ENCODE peak calls at places on chromosomes 5 and 9, in six cellular contexts. One of them, this sample, is unnamed.

GRCh38 chr5:169637856-169638190 is 748 bp downstream of the DOCK2 start:
- DNase-seq in K562: no peak
- DNase-seq in A549: no peak
- DNase-seq in transverse colon: peak
- DNase-seq in ovary: no peak
- DNase-seq in HepG2: no peak
- DNase-seq in this sample: no peak

GRCh38 chr5:177607452-177608192 is 7.7 kb downstream of the B4GALT7 start:
- DNase-seq in K562: peak
- DNase-seq in A549: peak
- DNase-seq in transverse colon: peak
- DNase-seq in ovary: peak
- DNase-seq in HepG2: peak
- DNase-seq in this sample: peak

GRCh38 chr5:129459485-129460120 is 495 bp upstream of the ADAMTS19 start:
- DNase-seq in K562: no peak
- DNase-seq in A549: no peak
- DNase-seq in transverse colon: peak
- DNase-seq in ovary: peak
- DNase-seq in HepG2: no peak
- DNase-seq in this sample: no peak

GRCh38 chr9:15999422-16000339 is 446.8 kb downstream of the CCDC171 start:
- DNase-seq in K562: no peak
- DNase-seq in A549: peak
- DNase-seq in transverse colon: no peak
- DNase-seq in ovary: no peak
- DNase-seq in HepG2: no peak
- DNase-seq in this sample: no peak

GRCh38 chr9:104992696-104993095 is 64.7 kb upstream of the ABCA1 start:
- DNase-seq in K562: no peak
- DNase-seq in A549: no peak
- DNase-seq in transverse colon: no peak
- DNase-seq in ovary: no peak
- DNase-seq in HepG2: peak
- DNase-seq in this sample: no peak

GRCh38 chr9:34575775-34576592 is 13.5 kb downstream of the CNTFR start:
- DNase-seq in K562: no peak
- DNase-seq in A549: no peak
- DNase-seq in transverse colon: peak
- DNase-seq in ovary: no peak
- DNase-seq in HepG2: no peak
- DNase-seq in this sample: no peak

GRCh38 chr9:132575811-132576210 is 6.6 kb upstream of the BARHL1 start:
- DNase-seq in K562: no peak
- DNase-seq in A549: no peak
- DNase-seq in transverse colon: no peak
- DNase-seq in ovary: no peak
- DNase-seq in HepG2: no peak
- DNase-seq in this sample: no peak

GRCh38 chr5:117568622-117569021 is 994.0 kb upstream of the SEMA6A start:
- DNase-seq in K562: no peak
- DNase-seq in A549: no peak
- DNase-seq in transverse colon: no peak
- DNase-seq in ovary: no peak
- DNase-seq in HepG2: no peak
- DNase-seq in this sample: no peak

GRCh38 chr5:59559323-59559722 is 334.2 kb downstream of the PDE4D start:
- DNase-seq in K562: no peak
- DNase-seq in A549: no peak
- DNase-seq in transverse colon: no peak
- DNase-seq in ovary: no peak
- DNase-seq in HepG2: no peak
- DNase-seq in this sample: no peak

GRCh38 chr9:684055-684949 is 157.2 kb upstream of the DMRT1 start:
- DNase-seq in K562: no peak
- DNase-seq in A549: no peak
- DNase-seq in transverse colon: no peak
- DNase-seq in ovary: no peak
- DNase-seq in HepG2: no peak
- DNase-seq in this sample: peak

GRCh38 chr9:111599092-111599947 is at the start of gene PTGR1:
- DNase-seq in K562: no peak
- DNase-seq in A549: peak
- DNase-seq in transverse colon: peak
- DNase-seq in ovary: peak
- DNase-seq in HepG2: peak
- DNase-seq in this sample: peak

GRCh38 chr9:37377688-37378612 is 44.5 kb upstream of the GRHPR start:
- DNase-seq in K562: no peak
- DNase-seq in A549: no peak
- DNase-seq in transverse colon: no peak
- DNase-seq in ovary: no peak
- DNase-seq in HepG2: no peak
- DNase-seq in this sample: no peak
- TF ChIP-seq EP300 in K562: no peak
- TF ChIP-seq EP300 in A549: no peak
- TF ChIP-seq EP300 in transverse colon: no peak
- TF ChIP-seq EP300 in ovary: no peak
- TF ChIP-seq EP300 in HepG2: no peak
- TF ChIP-seq EP300 in this sample: no peak

DNA sequence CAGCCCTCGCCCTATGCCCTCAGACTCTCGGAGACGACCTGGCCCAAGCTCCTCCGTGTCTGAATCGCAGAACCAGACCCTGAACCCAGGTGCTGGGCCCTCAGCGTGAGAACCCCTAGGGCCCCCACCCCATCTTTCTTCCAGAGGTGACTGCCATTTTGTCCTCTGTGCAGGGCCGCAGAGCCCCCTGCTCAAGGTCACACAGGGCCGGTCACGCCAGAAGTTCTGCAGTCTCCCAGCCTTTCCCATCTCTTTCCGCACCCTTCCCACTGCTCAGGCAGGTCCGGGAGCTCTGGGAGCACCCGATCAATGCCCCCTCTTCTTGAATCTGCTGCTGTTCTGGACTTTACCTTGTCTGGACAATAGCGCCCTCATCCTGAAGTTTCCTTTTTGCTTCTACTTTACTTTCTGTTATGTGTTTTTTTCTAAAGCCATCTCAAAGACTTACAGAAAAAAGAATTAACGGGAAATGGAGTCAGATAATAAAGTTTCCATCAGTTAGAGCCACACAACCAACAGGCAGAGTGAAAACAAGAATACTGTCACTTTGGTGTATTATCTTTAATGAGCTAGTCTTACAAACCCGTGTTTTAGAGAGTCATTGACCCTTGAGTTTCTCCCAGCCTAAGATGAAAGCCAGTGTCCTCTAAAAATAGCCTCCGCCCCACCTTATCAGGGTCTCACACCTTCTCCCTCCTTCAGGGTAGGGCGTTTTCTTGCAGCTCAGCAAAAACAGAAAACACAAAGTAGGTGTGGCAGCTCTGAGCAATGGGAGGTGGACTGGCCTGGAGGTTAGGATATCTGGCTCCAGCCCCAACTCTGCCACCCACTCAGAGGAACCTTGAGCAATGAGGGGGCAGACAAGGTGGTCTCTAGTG is 1.8 kb downstream of the TMOD1 start:
- DNase-seq in K562: peak
- DNase-seq in A549: no peak
- DNase-seq in transverse colon: no peak
- DNase-seq in ovary: no peak
- DNase-seq in HepG2: no peak
- DNase-seq in this sample: no peak
- TF ChIP-seq POLR2A in K562: peak
- TF ChIP-seq POLR2A in A549: no peak
- TF ChIP-seq POLR2A in transverse colon: no peak
- TF ChIP-seq POLR2A in ovary: no peak
- TF ChIP-seq POLR2A in HepG2: no peak
- TF ChIP-seq POLR2A in this sample: no peak

GRCh38 chr5:14937277-14937676 is 65.7 kb upstream of the ANKH start:
- DNase-seq in K562: no peak
- DNase-seq in A549: no peak
- DNase-seq in transverse colon: peak
- DNase-seq in ovary: no peak
- DNase-seq in HepG2: no peak
- DNase-seq in this sample: no peak
- TF ChIP-seq EP300 in K562: no peak
- TF ChIP-seq EP300 in A549: no peak
- TF ChIP-seq EP300 in transverse colon: no peak
- TF ChIP-seq EP300 in ovary: no peak
- TF ChIP-seq EP300 in HepG2: no peak
- TF ChIP-seq EP300 in this sample: no peak

GRCh38 chr9:95047452-95048224 is 269.9 kb downstream of the FANCC start:
- DNase-seq in K562: no peak
- DNase-seq in A549: no peak
- DNase-seq in transverse colon: no peak
- DNase-seq in ovary: no peak
- DNase-seq in HepG2: no peak
- DNase-seq in this sample: no peak
- TF ChIP-seq POLR2A in K562: no peak
- TF ChIP-seq POLR2A in A549: no peak
- TF ChIP-seq POLR2A in transverse colon: no peak
- TF ChIP-seq POLR2A in ovary: no peak
- TF ChIP-seq POLR2A in HepG2: no peak
- TF ChIP-seq POLR2A in this sample: no peak

DNA sequence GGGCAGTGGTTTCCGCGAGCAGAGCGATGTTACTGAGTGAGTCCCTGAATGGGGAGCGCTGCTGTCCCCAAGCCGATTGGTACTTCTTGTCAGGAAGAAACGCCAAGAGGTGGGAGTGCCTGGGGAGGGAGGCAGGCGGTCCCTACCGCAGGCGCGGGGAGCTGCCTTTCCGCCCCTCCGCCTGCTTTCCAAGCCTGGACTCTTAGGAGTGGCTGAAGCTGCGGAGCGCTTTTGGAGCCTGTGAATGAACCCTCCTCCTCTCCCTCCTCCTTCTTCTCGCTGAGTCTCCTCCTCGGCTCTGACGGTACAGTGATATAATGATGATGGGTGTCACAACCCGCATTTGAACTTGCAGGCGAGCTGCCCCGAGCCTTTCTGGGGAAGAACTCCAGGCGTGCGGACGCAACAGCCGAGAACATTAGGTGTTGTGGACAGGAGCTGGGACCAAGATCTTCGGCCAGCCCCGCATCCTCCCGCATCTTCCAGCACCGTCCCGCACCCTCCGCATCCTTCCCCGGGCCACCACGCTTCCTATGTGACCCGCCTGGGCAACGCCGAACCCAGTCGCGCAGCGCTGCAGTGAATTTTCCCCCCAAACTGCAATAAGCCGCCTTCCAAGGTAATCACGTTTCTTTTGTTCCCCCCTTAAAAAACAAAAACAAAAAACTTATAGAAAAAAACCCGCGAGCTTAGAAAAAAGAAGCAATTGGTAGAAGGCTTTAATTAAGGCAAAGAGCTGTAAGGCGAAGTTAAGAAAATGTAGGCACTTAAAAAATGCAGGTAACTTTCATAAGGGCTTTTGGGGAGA is at the start of gene VCAN:
- DNase-seq in K562: no peak
- DNase-seq in A549: peak
- DNase-seq in transverse colon: peak
- DNase-seq in ovary: peak
- DNase-seq in HepG2: no peak
- DNase-seq in this sample: peak
- TF ChIP-seq EP300 in K562: no peak
- TF ChIP-seq EP300 in A549: no peak
- TF ChIP-seq EP300 in transverse colon: no peak
- TF ChIP-seq EP300 in ovary: no peak
- TF ChIP-seq EP300 in HepG2: no peak
- TF ChIP-seq EP300 in this sample: no peak

DNA sequence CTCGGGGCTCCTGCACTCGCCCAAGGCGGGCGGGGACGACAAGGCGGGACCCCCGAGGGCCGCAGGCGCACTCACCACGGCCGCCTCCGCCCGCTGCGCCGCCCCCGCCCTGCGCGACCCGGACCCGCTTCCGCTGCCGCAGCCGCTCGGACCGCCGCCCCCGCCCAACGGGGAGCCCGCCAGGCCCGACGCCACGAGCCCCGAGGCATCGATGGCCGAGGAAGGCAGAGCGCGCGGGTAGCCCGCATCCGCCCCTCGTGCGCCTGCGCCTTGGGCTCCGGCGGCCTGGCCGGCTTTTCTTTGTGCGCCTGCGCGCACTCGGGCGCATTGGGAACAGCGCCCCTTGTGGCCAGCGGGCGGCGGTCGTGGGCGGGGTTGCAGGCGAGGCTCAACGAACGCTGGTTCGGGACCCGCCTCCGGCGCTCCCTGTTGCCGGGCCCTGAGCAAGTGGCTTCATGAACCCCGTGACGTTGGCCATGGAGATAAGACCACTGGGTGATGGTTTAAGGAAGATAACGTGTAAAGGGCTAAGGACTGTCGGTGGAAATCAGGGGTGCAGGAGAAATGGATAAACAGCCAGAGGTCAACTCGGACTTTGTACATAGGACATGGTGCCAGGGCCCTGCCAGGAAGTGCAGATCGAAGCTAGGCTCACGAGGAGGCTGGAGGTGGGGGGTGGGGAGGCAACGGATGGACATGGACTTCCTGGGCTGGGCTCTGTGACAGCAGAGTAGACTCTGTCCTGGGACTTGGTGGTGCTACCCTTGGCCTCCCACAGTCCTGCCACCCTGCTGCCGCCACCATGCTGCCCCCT is at the start of the genes C8G and FBXW5:
- DNase-seq in K562: peak
- DNase-seq in A549: peak
- DNase-seq in transverse colon: peak
- DNase-seq in ovary: peak
- DNase-seq in HepG2: peak
- DNase-seq in this sample: peak
- TF ChIP-seq POLR2A in K562: peak
- TF ChIP-seq POLR2A in A549: peak
- TF ChIP-seq POLR2A in transverse colon: peak
- TF ChIP-seq POLR2A in ovary: peak
- TF ChIP-seq POLR2A in HepG2: no peak
- TF ChIP-seq POLR2A in this sample: no peak

GRCh38 chr5:33410221-33410620 is 30.5 kb upstream of the TARS1 start:
- DNase-seq in K562: no peak
- DNase-seq in A549: no peak
- DNase-seq in transverse colon: no peak
- DNase-seq in ovary: no peak
- DNase-seq in HepG2: no peak
- DNase-seq in this sample: no peak

GRCh38 chr5:33408816-33409215 is 31.9 kb upstream of the TARS1 start:
- DNase-seq in K562: no peak
- DNase-seq in A549: no peak
- DNase-seq in transverse colon: no peak
- DNase-seq in ovary: no peak
- DNase-seq in HepG2: no peak
- DNase-seq in this sample: no peak

GRCh38 chr5:33411498-33411897 is 29.3 kb upstream of the TARS1 start:
- DNase-seq in K562: no peak
- DNase-seq in A549: no peak
- DNase-seq in transverse colon: no peak
- DNase-seq in ovary: no peak
- DNase-seq in HepG2: no peak
- DNase-seq in this sample: no peak

GRCh38 chr5:33409435-33410146 is 31.2 kb upstream of the TARS1 start:
- DNase-seq in K562: no peak
- DNase-seq in A549: no peak
- DNase-seq in transverse colon: peak
- DNase-seq in ovary: no peak
- DNase-seq in HepG2: peak
- DNase-seq in this sample: no peak
- TF ChIP-seq EP300 in K562: no peak
- TF ChIP-seq EP300 in A549: no peak
- TF ChIP-seq EP300 in transverse colon: peak
- TF ChIP-seq EP300 in ovary: no peak
- TF ChIP-seq EP300 in HepG2: no peak
- TF ChIP-seq EP300 in this sample: no peak